ENCODE peak calls at places on chromosomes 6 and 20, in eight cellular contexts. B, S, Z, M, F, X, Y and D are unnamed samples.

GRCh38 chr6:139839506-139840156 is 465.2 kb upstream of the CITED2 start:
- DNase-seq in M (no peak), B (no peak), S (no peak), X (no peak), Z (peak), Y (peak), F (no peak), D (peak)

GRCh38 chr20:9514461-9515210 is at the start of gene LAMP5:
- DNase-seq in M (peak), S (no peak), F (no peak), X (peak), Z (no peak), Y (no peak), B (peak), D (no peak)

GRCh38 chr6:107973594-107973993 is 15.6 kb upstream of the SEC63 start:
- DNase-seq in B (no peak), F (no peak), Z (no peak), S (no peak), Y (no peak), X (no peak), M (no peak), D (no peak)

GRCh38 chr6:105560611-105561066 is 157.8 kb upstream of the PREP start:
- DNase-seq in B (no peak), Y (peak), F (peak), X (peak), M (peak), Z (no peak), S (peak), D (no peak)

GRCh38 chr6:5751525-5752252 is 255.0 kb downstream of the NRN1 start:
- DNase-seq in M (no peak), Z (no peak), Y (no peak), F (no peak), X (peak), S (no peak), B (no peak), D (no peak)

GRCh38 chr6:90466191-90466940 is 120.5 kb downstream of the MAP3K7 start:
- DNase-seq in S (no peak), X (peak), F (no peak), Z (no peak), B (no peak), M (peak), Y (no peak), D (no peak)

GRCh38 chr6:93017626-93018025 is 401.7 kb downstream of the EPHA7 start:
- DNase-seq in B (no peak), F (no peak), X (no peak), M (no peak), Z (no peak), Y (no peak), S (no peak), D (no peak)

GRCh38 chr6:19988555-19988954 is 151.4 kb downstream of the ID4 start:
- DNase-seq in Y (peak), F (no peak), Z (no peak), S (no peak), X (peak), B (no peak), M (peak), D (no peak)

GRCh38 chr20:50027611-50028105 is 44.9 kb downstream of the SNAI1 start:
- DNase-seq in B (peak), Z (peak), Y (peak), M (peak), F (peak), S (peak), X (peak), D (no peak)

GRCh38 chr6:151021878-151022277 is 156.4 kb downstream of the MTHFD1L start:
- DNase-seq in F (no peak), B (peak), X (peak), Y (no peak), Z (no peak), S (no peak), M (peak), D (no peak)

GRCh38 chr20:48818481-48818987 is 9.3 kb downstream of the PREX1 start:
- DNase-seq in S (no peak), F (no peak), Y (no peak), Z (no peak), B (no peak), M (no peak), X (no peak), D (no peak)

GRCh38 chr20:33263784-33264183 is 19.2 kb upstream of the BPIFB1 start:
- DNase-seq in Y (no peak), M (no peak), S (no peak), B (no peak), Z (no peak), F (no peak), X (no peak), D (no peak)

GRCh38 chr6:5531853-5532375 is 270.6 kb downstream of the FARS2 start:
- DNase-seq in Z (no peak), S (no peak), X (no peak), M (no peak), F (no peak), Y (no peak), B (no peak), D (no peak)

GRCh38 chr6:6925391-6926164 is 182.2 kb upstream of the RREB1 start:
- DNase-seq in B (no peak), X (peak), S (no peak), Y (no peak), F (no peak), M (peak), Z (no peak), D (peak)

GRCh38 chr6:126054802-126055201 is 68.5 kb downstream of the TRMT11 start:
- DNase-seq in M (no peak), Z (no peak), Y (no peak), B (no peak), X (peak), F (no peak), S (no peak), D (no peak)

GRCh38 chr20:62364911-62365736 is 2.0 kb downstream of the LAMA5 start:
- DNase-seq in Y (no peak), F (no peak), S (no peak), B (no peak), X (no peak), M (no peak), Z (peak), D (peak)

GRCh38 chr6:53951383-53951782 is 156.6 kb downstream of the LRRC1 start:
- DNase-seq in Z (no peak), S (no peak), Y (no peak), M (no peak), F (no peak), B (no peak), X (no peak), D (no peak)

GRCh38 chr20:57545927-57546662 is 14.8 kb upstream of the PCK1 start:
- DNase-seq in X (no peak), M (no peak), Z (no peak), B (no peak), F (no peak), S (no peak), Y (no peak), D (no peak)

GRCh38 chr6:30657454-30657853 is 10.5 kb downstream of the C6orf136 start:
- DNase-seq in Y (no peak), S (no peak), M (no peak), B (no peak), Z (no peak), X (no peak), F (no peak), D (no peak)

GRCh38 chr20:63053430-63054102 is 46.8 kb upstream of the BHLHE23 start:
- DNase-seq in M (no peak), Z (no peak), Y (no peak), S (no peak), F (no peak), B (no peak), X (no peak), D (no peak)

GRCh38 chr20:22402550-22402949 is 181.8 kb downstream of the FOXA2 start:
- DNase-seq in X (no peak), F (no peak), Y (no peak), B (no peak), Z (no peak), M (no peak), S (no peak), D (no peak)

GRCh38 chr20:41509316-41509715 is 108.9 kb downstream of the CHD6 start:
- DNase-seq in F (no peak), M (no peak), B (no peak), X (no peak), S (no peak), Y (no peak), Z (no peak), D (no peak)

GRCh38 chr6:39295538-39295937 is 18.7 kb downstream of the KCNK17 start:
- DNase-seq in F (no peak), X (no peak), Y (peak), S (no peak), M (no peak), Z (no peak), B (no peak), D (no peak)

GRCh38 chr6:113281014-113281810 is 575.9 kb upstream of the MARCKS start:
- DNase-seq in X (peak), S (peak), B (no peak), Z (no peak), Y (no peak), M (no peak), F (no peak), D (no peak)

GRCh38 chr20:62356143-62356947 is 10.8 kb downstream of the LAMA5 start:
- DNase-seq in X (no peak), Z (peak), B (peak), Y (peak), F (no peak), S (no peak), M (no peak), D (no peak)

GRCh38 chr6:167400482-167401138 is 75.7 kb downstream of the TTLL2 start:
- DNase-seq in M (no peak), F (no peak), X (no peak), S (no peak), B (no peak), Z (no peak), Y (no peak), D (no peak)

GRCh38 chr6:146312606-146313005 is 231.0 kb upstream of the RAB32 start:
- DNase-seq in B (no peak), X (no peak), Y (no peak), S (no peak), Z (no peak), F (no peak), M (no peak), D (no peak)

GRCh38 chr6:157283330-157283898 is 39.9 kb downstream of the TMEM242 start:
- DNase-seq in S (no peak), Z (no peak), F (no peak), X (no peak), B (no peak), M (no peak), Y (no peak), D (no peak)

GRCh38 chr20:3101737-3102574 is 17.4 kb upstream of the AVP start:
- DNase-seq in Z (no peak), B (no peak), X (no peak), M (no peak), F (no peak), S (no peak), Y (no peak), D (peak)

GRCh38 chr6:154509421-154510143 is 903 bp downstream of the CNKSR3 start:
- DNase-seq in B (peak), X (peak), S (no peak), Z (peak), M (peak), F (no peak), Y (peak), D (peak)

GRCh38 chr6:72787521-72788031 is 165.7 kb downstream of the KCNQ5 start:
- DNase-seq in F (peak), Y (peak), S (peak), M (peak), Z (no peak), X (peak), B (peak), D (peak)

GRCh38 chr6:137493218-137494038 is 766 bp downstream of the OLIG3 start:
- DNase-seq in B (no peak), Y (no peak), X (no peak), Z (no peak), S (no peak), F (no peak), M (peak), D (no peak)
- H3K4me3 ChIP-seq in B (no peak), Y (no peak), X (no peak), Z (no peak), S (no peak), F (no peak), M (no peak), D (no peak)

DNA sequence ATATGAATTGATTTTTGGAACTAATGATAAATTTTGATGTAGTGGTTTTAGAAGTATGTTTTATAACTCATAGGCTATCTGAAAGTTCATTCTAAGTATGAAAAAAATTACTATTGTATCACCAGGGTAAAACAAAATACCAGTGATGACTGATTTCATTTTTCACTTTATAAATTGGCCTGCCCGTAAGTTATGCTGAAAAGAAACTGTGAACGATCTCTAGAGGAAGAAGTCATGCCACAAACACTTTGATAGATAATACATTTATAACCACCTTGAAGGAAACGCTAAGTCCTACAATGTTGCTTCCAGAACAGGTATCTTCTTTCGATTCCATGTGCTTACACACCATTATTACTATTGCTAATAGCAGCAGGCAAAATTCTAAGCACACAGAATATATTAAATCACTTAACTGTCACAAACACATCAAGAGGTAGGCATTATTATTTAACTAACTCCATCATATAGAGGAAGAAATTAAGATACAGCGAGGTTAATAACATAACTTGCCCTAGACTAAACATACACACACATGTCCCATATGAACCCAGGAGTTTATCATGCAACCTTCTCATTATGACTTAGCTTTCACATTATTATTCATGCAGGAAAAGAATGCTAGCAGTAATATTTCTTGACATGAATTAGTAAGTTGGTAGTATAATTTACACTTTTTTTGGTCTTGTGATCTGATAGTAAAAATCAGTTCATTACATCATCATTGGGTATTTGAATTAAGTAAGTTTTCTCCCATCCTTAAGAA is 44.7 kb downstream of the RGS17 start:
- DNase-seq in F (no peak), S (no peak), M (no peak), Y (peak), B (no peak), Z (no peak), X (no peak), D (no peak)
- H3K4me3 ChIP-seq in F (no peak), S (no peak), M (no peak), Y (no peak), B (no peak), Z (no peak), X (no peak), D (no peak)

DNA sequence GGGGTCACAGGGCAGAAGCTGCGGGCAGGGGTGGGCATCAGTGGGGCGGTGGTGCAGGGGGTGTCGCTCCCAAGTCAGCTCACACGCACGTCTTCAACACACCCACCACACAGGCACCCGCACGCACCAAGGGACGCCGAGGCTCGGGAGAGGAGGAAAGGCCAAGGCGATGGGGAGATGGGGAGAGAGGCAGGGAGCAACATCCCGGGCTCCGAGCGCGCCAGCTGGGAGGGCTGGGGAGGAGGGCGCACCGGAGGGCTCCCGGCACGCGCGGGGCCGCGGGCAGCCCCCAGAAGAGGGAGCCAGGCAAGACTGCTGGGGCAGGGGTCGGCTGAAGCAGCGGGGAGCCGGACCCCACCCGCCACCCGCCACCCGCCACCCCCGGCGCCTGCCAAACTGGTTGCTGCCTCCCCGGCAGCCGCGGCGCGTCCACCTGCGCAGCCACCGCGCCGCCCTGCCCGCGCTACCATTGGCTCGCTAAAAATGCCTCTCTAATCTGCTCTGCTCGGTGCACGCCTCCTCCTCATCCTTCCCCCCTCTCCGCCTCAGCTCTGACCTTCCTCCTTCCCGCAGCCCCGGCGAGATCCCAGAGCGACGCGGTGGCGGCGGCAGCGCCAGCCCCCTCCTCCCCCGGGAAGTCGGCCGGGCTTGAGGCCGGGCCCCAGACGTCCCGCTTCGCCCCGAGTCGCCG is at the start of gene PACSIN1:
- DNase-seq in Z (no peak), X (no peak), F (no peak), S (no peak), Y (no peak), M (no peak), B (no peak), D (no peak)
- H3K4me3 ChIP-seq in Z (peak), X (no peak), F (peak), S (peak), Y (peak), M (no peak), B (peak), D (peak)

DNA sequence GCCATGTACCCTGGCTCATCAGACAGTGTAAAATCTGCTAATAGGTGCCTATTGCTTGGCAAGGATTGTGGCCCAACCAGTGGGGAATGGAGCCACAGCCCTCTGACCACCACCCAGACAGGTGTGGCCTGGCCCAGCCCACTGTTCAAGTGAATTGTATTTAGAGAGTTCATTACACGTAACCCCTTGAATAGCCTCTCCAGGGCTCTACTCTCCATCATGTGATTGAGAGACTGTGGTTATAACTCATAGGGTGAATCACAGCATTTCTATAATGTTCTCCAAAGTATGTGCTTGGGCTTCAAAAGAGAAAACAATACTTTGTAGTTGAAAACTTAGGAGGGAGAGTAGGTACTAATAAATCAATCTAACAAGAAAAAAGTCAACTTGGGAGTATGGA is 38.4 kb downstream of the ALDH8A1 start:
- DNase-seq in S (peak), X (peak), M (peak), Z (no peak), F (peak), B (no peak), Y (peak), D (no peak)
- H3K4me3 ChIP-seq in S (no peak), X (no peak), M (no peak), Z (no peak), F (no peak), B (no peak), Y (no peak), D (no peak)

GRCh38 chr20:21235346-21235712 is 67.8 kb upstream of the XRN2 start:
- DNase-seq in Y (no peak), M (no peak), Z (no peak), X (no peak), F (no peak), B (no peak), S (no peak), D (no peak)
- H3K4me3 ChIP-seq in Y (no peak), M (no peak), Z (no peak), X (no peak), F (no peak), B (no peak), S (no peak), D (no peak)